ENCODE peak calls at places on chromosomes 16 and 17, in nine cellular contexts. G, Z, F, V, C, X, Y, H and K are unnamed samples.
A peak's percentile ranks its signal among the peaks of the same experiment; 100 is the strongest.

GRCh38 chr16:13550254-13550653 is 369.7 kb upstream of the ERCC4 start:
- DNase-seq in Y (no peak), F (no peak), H (no peak), G (no peak), X (no peak), Z (no peak), C (no peak), V (no peak), K (no peak)

GRCh38 chr17:49965522-49965905 is 3.5 kb upstream of the DLX4 start:
- DNase-seq in C (no peak), F (no peak), Y (no peak), H (no peak), G (no peak), X (no peak), Z (no peak), V (no peak), K (no peak)

GRCh38 chr16:55045329-55046145 is 114.9 kb downstream of the IRX5 start:
- DNase-seq in Z (no peak), H (no peak), F (no peak), V (no peak), C (no peak), X (no peak), G (no peak), Y (no peak), K (no peak)

GRCh38 chr17:59533694-59534093 is 31.7 kb upstream of the DHX40 start:
- DNase-seq in C (no peak), X (no peak), H (no peak), Y (no peak), Z (no peak), F (no peak), G (no peak), V (no peak), K (no peak)

GRCh38 chr17:32909787-32910369 is 18.1 kb upstream of the TMEM98 start:
- DNase-seq in V (peak; percentile 71), C (peak; percentile 69), G (peak; percentile 59), Z (peak; percentile 88), X (peak; percentile 91), H (peak; percentile 59), Y (peak; percentile 86), F (peak; percentile 90), K (peak; percentile 59)

GRCh38 chr16:28193530-28194423 is 18.0 kb downstream of the XPO6 start:
- DNase-seq in Z (no peak), F (peak; percentile 80), H (peak; percentile 57), Y (peak; percentile 77), V (no peak), G (no peak), X (no peak), C (peak; percentile 50), K (no peak)

GRCh38 chr17:5769936-5770335 is 185.6 kb upstream of the NLRP1 start:
- DNase-seq in X (no peak), F (no peak), C (no peak), Y (no peak), Z (no peak), G (no peak), V (no peak), H (no peak), K (no peak)

GRCh38 chr16:25023541-25023940 is 8.4 kb upstream of the ARHGAP17 start:
- DNase-seq in H (no peak), Z (no peak), F (no peak), X (no peak), C (peak; percentile 61), Y (no peak), G (no peak), V (no peak), K (no peak)

GRCh38 chr17:17781591-17782424 is 55.0 kb downstream of the SREBF1 start:
- DNase-seq in C (no peak), X (peak; percentile 65), H (peak; percentile 58), F (peak; percentile 12), G (peak; percentile 73), Z (peak; percentile 57), Y (peak; percentile 73), V (peak; percentile 85), K (peak; percentile 17)

GRCh38 chr17:82952019-82952418 is 112.2 kb upstream of the ZNF750 start:
- DNase-seq in Z (no peak), V (no peak), G (no peak), Y (no peak), F (no peak), C (no peak), H (no peak), X (no peak), K (no peak)

GRCh38 chr16:396605-397004 is 394 bp upstream of the NME4 start:
- DNase-seq in G (peak; percentile 39), V (peak; percentile 54), Y (peak; percentile 86), C (no peak), H (no peak), F (peak; percentile 33), Z (no peak), X (peak; percentile 39), K (no peak)

GRCh38 chr17:45381001-45381400 is 51.7 kb downstream of the ARHGAP27 start:
- DNase-seq in H (no peak), Y (no peak), G (no peak), C (no peak), X (no peak), Z (no peak), F (no peak), V (no peak), K (no peak)

GRCh38 chr16:85056211-85056748 is 28.7 kb downstream of the KIAA0513 start:
- DNase-seq in C (no peak), H (peak; percentile 52), Y (peak; percentile 65), F (no peak), G (no peak), X (no peak), V (no peak), Z (peak; percentile 39), K (no peak)

GRCh38 chr16:81623365-81624102 is 155.6 kb upstream of the PLCG2 start:
- DNase-seq in G (no peak), V (no peak), Y (peak; percentile 57), H (peak; percentile 79), F (no peak), C (peak; percentile 60), Z (no peak), X (peak; percentile 55), K (peak; percentile 33)

GRCh38 chr16:53232826-53233529 is 178.2 kb downstream of the CHD9 start:
- DNase-seq in V (no peak), G (no peak), Z (no peak), X (no peak), F (no peak), H (no peak), C (no peak), Y (no peak), K (no peak)

GRCh38 chr16:70474320-70475053 is 20.1 kb downstream of the FCSK start:
- DNase-seq in F (no peak), C (no peak), Y (no peak), Z (no peak), G (no peak), X (no peak), V (no peak), H (no peak), K (no peak)

GRCh38 chr16:70478912-70479341 is 24.5 kb downstream of the FCSK start:
- DNase-seq in F (no peak), V (no peak), C (no peak), Z (peak; percentile 31), Y (no peak), X (no peak), H (no peak), G (no peak), K (no peak)

GRCh38 chr16:70478169-70478568 is 23.8 kb downstream of the FCSK start:
- DNase-seq in C (no peak), Z (no peak), Y (no peak), V (no peak), X (no peak), F (no peak), H (no peak), G (no peak), K (no peak)

GRCh38 chr16:70475054-70475871 is 20.9 kb downstream of the FCSK start:
- DNase-seq in C (peak; percentile 12), H (no peak), V (no peak), F (no peak), Y (no peak), G (no peak), X (no peak), Z (no peak), K (no peak)

DNA sequence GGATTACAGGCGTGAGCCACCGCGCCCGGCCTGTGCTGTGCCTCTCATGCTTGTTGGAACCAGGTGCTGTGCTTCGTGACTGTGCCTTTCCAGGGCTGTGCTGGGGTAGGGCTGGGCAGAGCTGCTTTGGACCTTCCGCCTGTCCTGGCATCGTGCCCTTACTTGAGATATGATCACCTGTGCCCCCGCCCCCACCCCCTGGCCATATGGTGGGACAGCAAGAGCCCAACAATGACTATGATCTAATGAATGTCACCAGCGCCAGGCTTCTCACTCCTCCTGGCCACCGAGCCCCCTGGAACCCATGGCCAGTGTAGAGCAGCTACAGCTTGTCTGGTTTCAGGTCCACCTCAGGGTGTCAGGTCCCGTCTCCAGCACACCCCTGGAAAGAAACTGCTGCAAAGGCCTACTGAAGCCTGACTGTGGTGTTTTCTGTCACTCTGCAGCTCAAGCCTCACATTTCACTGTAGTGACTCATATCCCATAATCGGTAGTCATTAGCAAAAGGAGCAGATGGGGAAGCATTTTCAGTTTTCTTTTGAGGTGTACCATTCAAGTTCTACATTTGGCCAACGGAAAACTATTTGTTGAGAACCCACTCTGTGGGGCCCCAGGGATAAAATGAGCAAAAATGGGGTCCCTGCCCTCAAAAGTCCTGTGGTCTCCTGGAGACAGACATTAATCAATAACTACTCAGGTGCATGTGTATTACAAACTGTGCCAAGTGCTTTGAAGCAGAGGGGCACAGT is 22.1 kb downstream of the FCSK start:
- DNase-seq in F (peak; percentile 55), H (no peak), Z (no peak), C (peak; percentile 52), V (no peak), G (no peak), Y (peak; percentile 79), X (no peak), K (no peak)
- H3K27ac ChIP-seq in F (peak overlapping the region; percentile 4), H (no peak overlapping the region), Z (peak overlapping the region; percentile 0), C (no peak overlapping the region), V (peak overlapping the region; percentile 68), G (no peak overlapping the region), Y (peak overlapping the region; percentile 97), X (peak overlapping the region; percentile 24), K (no peak overlapping the region)

GRCh38 chr17:78729636-78730035 is 52.4 kb downstream of the CYTH1 start:
- DNase-seq in X (no peak), H (no peak), Z (no peak), G (no peak), Y (no peak), C (no peak), F (no peak), V (no peak), K (no peak)
- H3K4me3 ChIP-seq in X (no peak overlapping the region), H (no peak overlapping the region), Z (no peak overlapping the region), G (no peak overlapping the region), Y (no peak overlapping the region), C (no peak overlapping the region), F (no peak overlapping the region), V (no peak overlapping the region), K (no peak overlapping the region)

GRCh38 chr16:89765292-89765810 is 44.0 kb downstream of the ZNF276 start:
- DNase-seq in X (no peak), V (no peak), H (no peak), Y (no peak), C (no peak), F (no peak), Z (no peak), G (no peak), K (no peak)
- H3K27ac ChIP-seq in X (peak overlapping the region; percentile 75), V (no peak overlapping the region), H (peak overlapping the region; percentile 1), Y (no peak overlapping the region), C (no peak overlapping the region), F (no peak overlapping the region), Z (no peak overlapping the region), G (no peak overlapping the region), K (peak overlapping the region; percentile 64)

DNA sequence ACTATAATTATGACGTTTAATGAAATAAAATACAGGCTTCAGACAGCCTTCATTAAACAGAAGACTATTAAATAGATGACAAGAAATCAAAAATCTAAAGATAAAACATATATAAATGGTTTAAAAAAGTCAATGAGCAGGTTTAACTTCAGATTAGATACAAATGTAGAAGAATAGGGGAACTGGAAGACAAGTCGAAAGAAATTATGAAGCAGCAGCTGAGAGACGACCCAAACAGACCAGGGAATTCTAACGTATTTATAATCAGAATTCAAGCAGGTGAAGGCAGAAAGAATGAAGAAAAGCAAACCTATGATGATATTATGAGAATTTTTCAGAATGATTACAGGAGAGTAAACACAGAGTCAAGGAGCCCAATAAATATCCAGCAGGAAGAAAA is 235.1 kb upstream of the XYLT1 start:
- DNase-seq in F (no peak), G (no peak), V (no peak), X (no peak), Y (no peak), H (no peak), C (no peak), Z (no peak), K (no peak)
- H3K4me3 ChIP-seq in F (no peak overlapping the region), G (no peak overlapping the region), V (no peak overlapping the region), X (no peak overlapping the region), Y (no peak overlapping the region), H (no peak overlapping the region), C (no peak overlapping the region), Z (no peak overlapping the region), K (no peak overlapping the region)